ENCODE peak calls at places on chromosome 2, in four cellular contexts. One of them, this sample, is unnamed.

GRCh38 chr2:231717281-231718180 is 9.2 kb downstream of the PTMA start:
- DNase-seq in HepG2: peak; percentile 67
- DNase-seq in GM12878: peak; percentile 53
- DNase-seq in A549: peak; percentile 75
- DNase-seq in this sample: peak; percentile 75

GRCh38 chr2:219057709-219058540 is 2.8 kb downstream of the IHH start:
- DNase-seq in A549: peak; percentile 60
- DNase-seq in GM12878: no peak
- DNase-seq in HepG2: peak; percentile 62
- DNase-seq in this sample: peak; percentile 87

GRCh38 chr2:113276906-113277425 is 1.8 kb downstream of the PAX8 start:
- DNase-seq in A549: no peak
- DNase-seq in HepG2: no peak
- DNase-seq in GM12878: no peak
- DNase-seq in this sample: peak; percentile 80

GRCh38 chr2:241775223-241776177 is 1.1 kb upstream of the GAL3ST2 start:
- DNase-seq in GM12878: no peak
- DNase-seq in A549: no peak
- DNase-seq in HepG2: peak; percentile 59
- DNase-seq in this sample: no peak

GRCh38 chr2:236871500-236872001 is 214.1 kb upstream of the COPS8 start:
- DNase-seq in HepG2: peak; percentile 5
- DNase-seq in A549: peak; percentile 59
- DNase-seq in GM12878: no peak
- DNase-seq in this sample: no peak

GRCh38 chr2:36611316-36611990 is 13.5 kb upstream of the FEZ2 start:
- DNase-seq in A549: no peak
- DNase-seq in HepG2: no peak
- DNase-seq in GM12878: no peak
- DNase-seq in this sample: no peak

GRCh38 chr2:36352711-36353110 is 2.9 kb upstream of the CRIM1 start:
- DNase-seq in HepG2: peak; percentile 62
- DNase-seq in GM12878: no peak
- DNase-seq in A549: peak; percentile 66
- DNase-seq in this sample: no peak

GRCh38 chr2:24498121-24498520 is 7.1 kb downstream of the NCOA1 start:
- DNase-seq in GM12878: no peak
- DNase-seq in A549: no peak
- DNase-seq in HepG2: no peak
- DNase-seq in this sample: no peak

GRCh38 chr2:237184192-237184922 is 98.7 kb downstream of the COPS8 start:
- DNase-seq in GM12878: no peak
- DNase-seq in A549: peak; percentile 87
- DNase-seq in HepG2: no peak
- DNase-seq in this sample: no peak

GRCh38 chr2:96859338-96859649 is 1.5 kb upstream of the ANKRD39 start:
- DNase-seq in A549: no peak
- DNase-seq in GM12878: no peak
- DNase-seq in HepG2: no peak
- DNase-seq in this sample: no peak

GRCh38 chr2:51165534-51166260 is 133.8 kb upstream of the NRXN1 start:
- DNase-seq in GM12878: no peak
- DNase-seq in HepG2: no peak
- DNase-seq in A549: no peak
- DNase-seq in this sample: no peak

GRCh38 chr2:184169366-184169765 is 429.0 kb upstream of the ZNF804A start:
- DNase-seq in A549: no peak
- DNase-seq in GM12878: no peak
- DNase-seq in HepG2: no peak
- DNase-seq in this sample: no peak

GRCh38 chr2:128437181-128437520 is 118.5 kb upstream of the HS6ST1 start:
- DNase-seq in HepG2: no peak
- DNase-seq in A549: no peak
- DNase-seq in GM12878: no peak
- DNase-seq in this sample: no peak

GRCh38 chr2:65388051-65388531 is 44.3 kb downstream of the SPRED2 start:
- DNase-seq in A549: no peak
- DNase-seq in HepG2: no peak
- DNase-seq in GM12878: peak; percentile 77
- DNase-seq in this sample: no peak

GRCh38 chr2:230757476-230757875 is 44.8 kb downstream of the CAB39 start:
- DNase-seq in A549: no peak
- DNase-seq in GM12878: no peak
- DNase-seq in HepG2: no peak
- DNase-seq in this sample: no peak

GRCh38 chr2:37527362-37527761 is 144.1 kb downstream of the CDC42EP3 start:
- DNase-seq in HepG2: no peak
- DNase-seq in GM12878: no peak
- DNase-seq in A549: no peak
- DNase-seq in this sample: no peak

GRCh38 chr2:115746151-115746550 is 1303.7 kb downstream of the DPP10 start:
- DNase-seq in GM12878: no peak
- DNase-seq in HepG2: no peak
- DNase-seq in A549: no peak
- DNase-seq in this sample: no peak

GRCh38 chr2:127591221-127591923 is 54.6 kb upstream of the GPR17 start:
- DNase-seq in A549: peak; percentile 72
- DNase-seq in GM12878: no peak
- DNase-seq in HepG2: peak; percentile 74
- DNase-seq in this sample: peak; percentile 94

GRCh38 chr2:128997166-128997866 is 678.6 kb upstream of the HS6ST1 start:
- DNase-seq in GM12878: no peak
- DNase-seq in HepG2: no peak
- DNase-seq in A549: no peak
- DNase-seq in this sample: no peak

GRCh38 chr2:181309161-181309560 is 148.0 kb upstream of the ITGA4 start:
- DNase-seq in GM12878: no peak
- DNase-seq in A549: no peak
- DNase-seq in HepG2: no peak
- DNase-seq in this sample: no peak

GRCh38 chr2:213175673-213176247 is 24.3 kb upstream of the IKZF2 start:
- DNase-seq in A549: no peak
- DNase-seq in GM12878: no peak
- DNase-seq in HepG2: no peak
- DNase-seq in this sample: no peak

GRCh38 chr2:54773838-54774237 is 50.4 kb downstream of the EML6 start:
- DNase-seq in GM12878: no peak
- DNase-seq in A549: peak; percentile 61
- DNase-seq in HepG2: no peak
- DNase-seq in this sample: peak; percentile 71

GRCh38 chr2:55616509-55617159 is 788 bp downstream of the PPP4R3B start:
- DNase-seq in GM12878: no peak
- DNase-seq in A549: peak; percentile 62
- DNase-seq in HepG2: peak; percentile 65
- DNase-seq in this sample: peak; percentile 49

GRCh38 chr2:177669625-177670330 is 277.2 kb downstream of the AGPS start:
- DNase-seq in HepG2: no peak
- DNase-seq in GM12878: no peak
- DNase-seq in A549: no peak
- DNase-seq in this sample: no peak

GRCh38 chr2:184072470-184072869 is 525.9 kb upstream of the ZNF804A start:
- DNase-seq in HepG2: no peak
- DNase-seq in A549: no peak
- DNase-seq in GM12878: no peak
- DNase-seq in this sample: no peak

DNA sequence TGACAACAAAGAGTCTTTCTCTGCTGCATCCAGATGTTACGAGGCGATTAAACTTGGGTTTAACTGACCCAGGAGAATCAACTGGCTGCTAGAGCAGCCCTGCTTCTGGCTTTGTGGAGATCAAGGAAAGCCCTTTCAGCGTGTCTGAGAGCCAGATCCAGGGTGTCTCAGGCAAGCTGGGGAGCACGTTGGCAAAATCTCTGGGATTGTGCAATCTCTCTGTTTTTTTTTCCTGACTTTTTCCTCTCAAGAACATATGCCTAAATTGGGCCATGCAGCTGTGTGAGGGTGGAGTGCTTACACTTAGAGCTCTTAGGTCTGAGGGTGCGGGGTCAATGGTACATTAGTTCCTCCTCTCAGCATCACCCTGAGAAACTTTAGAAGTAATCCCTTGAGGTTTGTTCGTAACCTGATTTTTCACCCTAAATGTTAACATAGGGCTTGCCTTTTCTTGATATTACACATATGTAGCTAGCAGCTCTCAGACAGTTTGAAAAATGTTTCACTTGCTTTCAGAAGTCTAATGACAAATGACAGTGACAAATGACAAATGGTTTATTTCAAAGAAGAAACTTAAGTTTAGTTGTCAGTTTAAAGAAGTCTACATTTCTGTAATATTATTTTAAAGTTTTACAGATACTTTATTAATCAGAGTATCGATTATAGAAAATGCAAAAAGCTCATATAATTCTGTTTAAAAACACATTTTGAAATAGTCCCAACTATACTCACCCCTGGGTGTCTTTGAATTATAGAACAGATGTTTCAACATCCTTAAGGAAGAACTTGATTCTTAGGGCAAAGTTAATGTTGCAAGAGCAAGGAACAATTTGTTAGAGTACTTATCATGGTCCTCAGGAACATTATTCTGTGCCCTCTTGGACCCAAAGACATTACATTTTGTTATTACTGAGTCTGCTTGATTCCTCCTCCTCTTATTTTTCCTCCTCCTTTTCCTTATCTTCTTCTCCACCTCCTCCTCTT is 38.4 kb upstream of the ZSWIM2 start:
- DNase-seq in A549: no peak
- DNase-seq in GM12878: peak; percentile 26
- DNase-seq in HepG2: no peak
- DNase-seq in this sample: no peak
- TF ChIP-seq JUNB in A549: no peak
- TF ChIP-seq JUNB in GM12878: no peak
- TF ChIP-seq JUNB in HepG2: no peak
- TF ChIP-seq JUNB in this sample: no peak

DNA sequence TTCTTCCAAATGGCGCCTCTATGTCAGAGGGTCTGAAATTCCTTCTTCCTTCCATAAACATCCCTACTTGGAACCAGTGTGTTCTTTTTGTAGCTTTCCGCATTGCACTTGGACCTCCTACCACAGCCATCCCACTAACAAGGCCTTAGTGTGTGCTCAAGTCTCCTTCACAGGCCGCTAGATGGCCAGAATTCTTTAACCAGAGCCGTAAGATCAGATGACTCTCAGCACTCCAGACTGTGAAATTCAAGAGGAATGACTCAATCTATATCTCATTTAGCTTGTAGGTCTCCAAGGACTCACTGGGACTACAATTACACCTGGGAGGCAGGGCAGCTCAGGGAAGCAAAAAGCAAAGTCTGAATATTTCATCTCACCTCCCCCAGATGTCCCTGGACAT is 298.9 kb downstream of the EIPR1 start:
- DNase-seq in HepG2: no peak
- DNase-seq in GM12878: no peak
- DNase-seq in A549: peak; percentile 42
- DNase-seq in this sample: no peak
- TF ChIP-seq JUNB in HepG2: no peak
- TF ChIP-seq JUNB in GM12878: no peak
- TF ChIP-seq JUNB in A549: no peak
- TF ChIP-seq JUNB in this sample: no peak

DNA sequence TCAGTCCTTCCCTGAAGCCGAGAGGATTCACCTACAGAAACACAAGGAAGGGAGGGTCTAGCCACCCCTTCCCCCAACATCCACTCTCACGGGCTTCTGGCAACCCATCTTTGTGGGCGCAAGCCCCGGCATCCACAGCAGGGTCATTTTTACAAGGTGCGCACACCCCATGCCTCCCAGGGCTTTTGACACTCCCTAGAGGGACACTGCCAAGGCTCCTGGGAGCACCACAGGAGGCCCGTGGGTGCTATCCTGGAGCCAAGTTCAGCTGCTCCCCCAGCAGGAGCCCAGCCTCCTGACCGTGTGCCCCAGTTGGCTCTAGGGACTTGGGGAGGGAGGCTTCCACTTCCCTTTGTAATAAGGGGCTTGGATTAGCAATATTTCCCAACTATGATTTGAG is 251.6 kb downstream of the TNS1 start:
- DNase-seq in GM12878: no peak
- DNase-seq in A549: no peak
- DNase-seq in HepG2: no peak
- DNase-seq in this sample: no peak
- TF ChIP-seq JUNB in GM12878: no peak
- TF ChIP-seq JUNB in A549: no peak
- TF ChIP-seq JUNB in HepG2: no peak
- TF ChIP-seq JUNB in this sample: no peak

GRCh38 chr2:180063494-180063893 is 56.4 kb upstream of the CWC22 start:
- DNase-seq in HepG2: no peak
- DNase-seq in A549: no peak
- DNase-seq in GM12878: no peak
- DNase-seq in this sample: no peak
- TF ChIP-seq JUNB in HepG2: no peak
- TF ChIP-seq JUNB in A549: no peak
- TF ChIP-seq JUNB in GM12878: no peak
- TF ChIP-seq JUNB in this sample: no peak

DNA sequence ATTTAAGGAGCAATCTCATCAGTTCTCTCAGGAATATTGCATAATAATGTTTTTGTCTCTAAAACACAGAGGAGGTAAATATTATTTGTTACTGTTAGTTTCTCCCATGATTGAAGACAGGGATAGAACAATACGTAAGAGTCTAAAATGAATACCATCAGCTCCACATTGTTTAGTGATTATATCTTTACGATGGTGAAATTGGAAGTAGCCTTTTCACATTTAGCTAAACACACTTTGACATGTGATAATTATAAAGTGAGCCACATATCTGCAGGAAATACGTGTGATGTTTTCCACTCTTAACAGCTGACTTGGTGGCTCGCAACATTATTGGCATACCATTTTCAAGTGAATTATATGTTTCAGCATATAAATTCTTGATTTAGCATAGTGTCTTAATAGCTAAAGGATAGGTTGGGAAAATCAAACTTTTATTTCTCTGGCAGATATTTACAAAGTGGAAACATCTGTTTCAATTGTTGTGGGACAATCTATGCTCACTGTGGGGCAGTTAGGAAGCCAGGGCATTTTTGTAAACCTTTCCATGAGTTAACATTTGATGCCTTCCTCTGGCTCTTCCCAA is 208.1 kb upstream of the RASGRP3 start:
- DNase-seq in GM12878: no peak
- DNase-seq in HepG2: no peak
- DNase-seq in A549: no peak
- DNase-seq in this sample: no peak
- TF ChIP-seq JUNB in GM12878: no peak
- TF ChIP-seq JUNB in HepG2: no peak
- TF ChIP-seq JUNB in A549: no peak
- TF ChIP-seq JUNB in this sample: no peak

GRCh38 chr2:42286268-42286946 is 74.6 kb downstream of the COX7A2L start:
- DNase-seq in A549: no peak
- DNase-seq in HepG2: peak; percentile 82
- DNase-seq in GM12878: no peak
- DNase-seq in this sample: no peak
- TF ChIP-seq JUNB in A549: no peak
- TF ChIP-seq JUNB in HepG2: no peak
- TF ChIP-seq JUNB in GM12878: no peak
- TF ChIP-seq JUNB in this sample: no peak

DNA sequence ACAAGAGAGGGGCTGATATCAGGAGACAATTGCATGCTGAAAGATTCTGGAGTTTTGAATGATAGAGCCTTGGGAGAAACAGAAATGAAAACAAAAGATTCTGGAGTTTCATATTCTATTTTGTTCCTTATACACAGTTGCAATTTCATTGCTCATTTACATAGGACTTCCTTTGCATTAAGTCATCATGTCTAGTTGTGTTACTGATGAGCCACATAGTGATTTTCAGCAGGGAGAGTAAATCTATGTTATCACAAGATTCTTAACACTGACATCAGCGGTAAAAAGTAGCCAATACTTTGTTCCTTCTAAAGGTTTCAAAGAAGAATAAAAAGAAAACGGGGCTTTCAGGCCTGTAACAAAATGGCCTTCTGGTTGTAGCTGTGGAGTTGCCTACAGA is 7.1 kb downstream of the ADAM17 start:
- DNase-seq in GM12878: no peak
- DNase-seq in HepG2: no peak
- DNase-seq in A549: no peak
- DNase-seq in this sample: no peak
- TF ChIP-seq JUNB in GM12878: peak; percentile 43
- TF ChIP-seq JUNB in HepG2: no peak
- TF ChIP-seq JUNB in A549: no peak
- TF ChIP-seq JUNB in this sample: no peak

This sample was measured in GM23338.